ENCODE peak calls at places on chromosome 7, in five cellular contexts. J, W, R, Z and Y are unnamed samples.

GRCh38 chr7:115558186-115558585 is 472.4 kb downstream of the TFEC start:
- DNase-seq in J (peak; percentile 61), R (peak; percentile 85), W (no peak), Z (no peak), Y (peak; percentile 54)

GRCh38 chr7:151695856-151696555 is 176.3 kb upstream of the RHEB start:
- DNase-seq in W (no peak), Z (no peak), R (no peak), J (no peak), Y (no peak)

GRCh38 chr7:45890902-45891461 is 2.7 kb downstream of the IGFBP1 start:
- DNase-seq in W (no peak), R (no peak), Z (no peak), J (peak; percentile 64), Y (no peak)

GRCh38 chr7:28955723-28956607 is 2.2 kb downstream of the TRIL start:
- DNase-seq in J (peak; percentile 27), W (peak; percentile 76), Z (peak; percentile 87), R (no peak), Y (no peak)

GRCh38 chr7:68629-69028 is 123.7 kb upstream of the FAM20C start:
- DNase-seq in Z (peak; percentile 11), W (no peak), J (no peak), R (peak; percentile 55), Y (no peak)

GRCh38 chr7:18421297-18422004 is 74.1 kb upstream of the HDAC9 start:
- DNase-seq in J (no peak), R (no peak), Z (no peak), W (no peak), Y (no peak)

GRCh38 chr7:45662540-45663166 is 88.5 kb downstream of the ADCY1 start:
- DNase-seq in R (no peak), Z (no peak), J (no peak), W (peak; percentile 40), Y (no peak)

GRCh38 chr7:108459922-108460551 is 3.8 kb upstream of the NRCAM start:
- DNase-seq in Z (no peak), R (no peak), W (no peak), J (peak; percentile 58), Y (no peak)

GRCh38 chr7:128201067-128201689 is 39.9 kb upstream of the LEP start:
- DNase-seq in W (peak; percentile 57), R (no peak), J (no peak), Z (no peak), Y (no peak)

GRCh38 chr7:103887853-103888602 is 101.4 kb downstream of the RELN start:
- DNase-seq in Z (no peak), R (no peak), W (no peak), J (no peak), Y (no peak)

GRCh38 chr7:130486114-130486962 is 5.5 kb upstream of the MEST start:
- DNase-seq in R (no peak), W (no peak), J (peak; percentile 17), Z (peak; percentile 86), Y (no peak)

GRCh38 chr7:106050743-106051110 is 61.4 kb downstream of the SYPL1 start:
- DNase-seq in J (peak; percentile 52), R (no peak), Z (no peak), W (no peak), Y (no peak)

GRCh38 chr7:5222861-5223411 is 32.9 kb downstream of the WIPI2 start:
- DNase-seq in J (no peak), Z (no peak), W (no peak), R (no peak), Y (no peak)

GRCh38 chr7:28077616-28078015 is 103.0 kb downstream of the JAZF1 start:
- DNase-seq in Z (no peak), W (no peak), J (no peak), R (no peak), Y (no peak)

GRCh38 chr7:5452937-5453540 is 29.4 kb upstream of the TNRC18 start:
- DNase-seq in W (no peak), R (no peak), J (peak; percentile 70), Z (no peak), Y (peak; percentile 59)

GRCh38 chr7:66697451-66698438 is 42.8 kb upstream of the RABGEF1 start:
- DNase-seq in J (peak; percentile 67), Z (no peak), R (peak; percentile 39), W (peak; percentile 83), Y (peak; percentile 33)

GRCh38 chr7:22542669-22543068 is 42.7 kb upstream of the STEAP1B start:
- DNase-seq in Z (no peak), R (no peak), W (no peak), J (no peak), Y (no peak)

GRCh38 chr7:74246497-74246896 is 7.7 kb downstream of the RFC2 start:
- DNase-seq in R (no peak), J (no peak), W (no peak), Z (no peak), Y (no peak)

GRCh38 chr7:119270644-119271043 is 1002.3 kb upstream of the KCND2 start:
- DNase-seq in J (no peak), W (no peak), R (no peak), Z (no peak), Y (no peak)

GRCh38 chr7:102279537-102280400 is 6.9 kb upstream of the SH2B2 start:
- DNase-seq in J (peak; percentile 54), R (no peak), Z (peak; percentile 50), W (no peak), Y (no peak)

GRCh38 chr7:76346778-76347177 is 12.0 kb downstream of the YWHAG start:
- DNase-seq in J (no peak), W (no peak), R (no peak), Z (no peak), Y (no peak)

GRCh38 chr7:51090411-51090810 is 226.2 kb downstream of the COBL start:
- DNase-seq in W (no peak), J (no peak), R (no peak), Z (no peak), Y (peak; percentile 19)

GRCh38 chr7:68245688-68246087 is 1249.1 kb downstream of the TYW1 start:
- DNase-seq in J (no peak), R (no peak), W (no peak), Z (no peak), Y (no peak)

GRCh38 chr7:26376208-26376917 is 84.7 kb downstream of the SNX10 start:
- DNase-seq in W (no peak), J (no peak), R (no peak), Z (peak; percentile 64), Y (no peak)

GRCh38 chr7:94687810-94688209 is 31.9 kb upstream of the SGCE start:
- DNase-seq in Z (no peak), R (no peak), W (no peak), J (peak; percentile 18), Y (no peak)

GRCh38 chr7:34036972-34037792 is 131.8 kb downstream of the BMPER start:
- DNase-seq in R (no peak), W (no peak), J (no peak), Z (no peak), Y (no peak)

GRCh38 chr7:8060241-8060640 is 91.6 kb downstream of the GLCCI1 start:
- DNase-seq in W (no peak), R (no peak), J (no peak), Z (no peak), Y (no peak)

GRCh38 chr7:21425290-21425689 is 2.6 kb upstream of the SP4 start:
- DNase-seq in Z (no peak), W (no peak), R (no peak), J (no peak), Y (no peak)

GRCh38 chr7:97513326-97513725 is 218.6 kb upstream of the TAC1 start:
- DNase-seq in J (no peak), W (no peak), Z (no peak), R (no peak), Y (no peak)

DNA sequence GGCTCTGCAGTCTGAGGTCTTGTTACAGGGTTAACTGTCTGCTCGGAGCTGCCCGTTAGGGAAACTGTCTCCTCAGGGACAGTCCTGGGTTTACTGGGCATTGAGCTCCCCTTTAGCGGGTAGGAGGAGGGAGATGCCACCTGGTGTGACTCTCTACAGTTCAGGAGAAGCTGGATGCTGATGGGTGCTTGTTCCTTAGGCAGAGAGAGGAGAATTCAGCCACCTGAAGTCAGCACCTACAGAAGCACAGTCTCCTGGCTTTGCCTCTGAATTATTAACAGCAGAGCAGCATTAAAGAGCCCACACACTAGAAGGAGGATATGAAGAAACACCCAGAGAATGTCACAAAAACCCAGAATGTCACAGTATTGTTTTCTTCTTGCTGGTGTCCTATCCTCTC is 656 bp downstream of the GIMAP4 start:
- DNase-seq in W (no peak), R (no peak), Z (no peak), J (no peak), Y (no peak)
- H3K4me3 ChIP-seq in W (peak overlapping the region; percentile 37), R (no peak overlapping the region), Z (peak overlapping the region; percentile 21), J (no peak overlapping the region), Y (no peak overlapping the region)

DNA sequence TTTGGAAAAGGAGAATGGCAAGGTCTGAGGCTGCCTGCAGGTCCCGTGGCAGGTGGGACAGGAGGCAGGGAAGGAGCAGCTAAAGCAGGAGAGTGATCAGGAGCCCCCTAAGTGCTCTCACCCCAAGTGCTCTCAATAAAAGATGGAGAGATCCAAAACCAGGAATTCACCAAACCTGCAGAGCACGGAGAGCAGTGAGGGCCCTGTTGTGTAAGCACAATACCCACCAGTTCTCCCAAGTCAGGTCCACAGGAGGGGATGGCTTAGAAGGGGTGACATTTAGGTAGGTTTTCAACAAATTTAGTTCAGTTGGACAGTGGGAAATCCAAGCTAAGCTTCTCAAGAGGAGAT is 40.8 kb downstream of the GNA12 start:
- DNase-seq in W (no peak), R (no peak), J (no peak), Z (no peak), Y (no peak)
- H3K4me3 ChIP-seq in W (peak overlapping the region; percentile 50), R (no peak overlapping the region), J (peak overlapping the region; percentile 38), Z (no peak overlapping the region), Y (no peak overlapping the region)

DNA sequence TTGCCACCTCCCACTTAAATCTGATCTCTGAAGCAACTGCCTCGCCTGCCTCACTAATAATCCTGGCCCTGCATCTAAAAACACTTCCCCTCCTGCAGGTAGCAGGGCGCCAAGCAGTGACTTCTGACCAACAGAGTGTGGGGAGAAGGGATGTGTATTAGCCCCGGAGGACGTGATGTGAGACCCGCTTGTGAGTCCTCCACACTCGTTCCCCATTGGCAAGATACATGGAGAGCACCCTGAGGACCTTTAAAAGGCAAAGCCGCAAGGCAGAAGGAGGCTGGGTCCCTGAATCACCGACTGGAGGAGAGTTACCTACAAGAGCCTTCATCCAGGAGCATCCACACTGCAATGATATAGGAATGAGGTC is 6.1 kb upstream of the PILRA start:
- DNase-seq in J (no peak), R (no peak), W (no peak), Z (no peak), Y (no peak)
- H3K4me3 ChIP-seq in J (no peak overlapping the region), R (no peak overlapping the region), W (no peak overlapping the region), Z (no peak overlapping the region), Y (no peak overlapping the region)

DNA sequence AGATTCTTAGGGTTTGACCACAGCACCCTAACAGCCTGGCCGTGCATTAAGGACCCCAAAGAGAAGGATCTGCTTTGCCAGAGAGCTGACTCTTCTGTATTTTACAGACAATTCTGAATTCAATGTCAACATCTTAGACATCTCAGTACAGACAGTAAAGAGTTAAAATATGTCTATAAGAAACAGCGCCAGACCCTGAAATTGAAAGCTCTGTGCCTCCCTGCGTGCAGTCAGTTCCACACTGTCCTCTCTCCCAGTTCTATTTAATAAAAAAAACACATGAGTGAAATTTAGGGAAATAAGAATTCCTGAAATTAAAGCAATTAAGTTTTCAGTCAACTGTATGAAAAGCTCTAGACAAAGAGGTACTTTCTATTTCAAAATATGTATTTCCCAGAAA is 45.1 kb downstream of the MET start:
- DNase-seq in J (no peak), W (no peak), R (no peak), Z (no peak), Y (no peak)
- H3K4me3 ChIP-seq in J (no peak overlapping the region), W (no peak overlapping the region), R (no peak overlapping the region), Z (no peak overlapping the region), Y (peak overlapping the region; percentile 9)